ENCODE peak calls at places on chromosomes 16 and 17, in eight cellular contexts. B, F, D, Q, Z, T, M and G are unnamed samples.

GRCh38 chr17:73267648-73268537 is 6.2 kb upstream of the CPSF4L start:
- DNase-seq in B (no peak), F (no peak), D (no peak), Q (no peak), Z (no peak), T (no peak), M (no peak), G (no peak)

GRCh38 chr16:67667817-67668494 is 1.3 kb downstream of the C16orf86 start:
- DNase-seq in B (peak; percentile 91), F (peak; percentile 93), D (peak; percentile 83), Q (peak; percentile 92), Z (peak; percentile 59), T (peak; percentile 88), M (peak; percentile 82), G (peak; percentile 90)

GRCh38 chr17:12634789-12635414 is 30.8 kb upstream of the MYOCD start:
- DNase-seq in B (no peak), F (no peak), D (no peak), Q (no peak), Z (no peak), T (no peak), M (no peak), G (no peak)

GRCh38 chr17:46020023-46020735 is 21.1 kb downstream of the STH start:
- DNase-seq in B (no peak), F (no peak), D (no peak), Q (no peak), Z (no peak), T (no peak), M (no peak), G (no peak)

GRCh38 chr17:50949128-50950001 is 83.2 kb upstream of the TOB1 start:
- DNase-seq in B (no peak), F (no peak), D (no peak), Q (no peak), Z (no peak), T (no peak), M (no peak), G (no peak)

GRCh38 chr17:49495842-49496182 is 719 bp downstream of the NGFR start:
- DNase-seq in B (no peak), F (no peak), D (no peak), Q (no peak), Z (no peak), T (no peak), M (no peak), G (no peak)

GRCh38 chr16:24820522-24820921 is 25.2 kb upstream of the SLC5A11 start:
- DNase-seq in B (no peak), F (no peak), D (no peak), Q (peak; percentile 56), Z (no peak), T (no peak), M (no peak), G (no peak)

GRCh38 chr17:17576772-17577234 is 14.7 kb downstream of the PEMT start:
- DNase-seq in B (no peak), F (no peak), D (no peak), Q (no peak), Z (no peak), T (no peak), M (no peak), G (no peak)

GRCh38 chr17:15289285-15290185 is 24.4 kb upstream of the PMP22 start:
- DNase-seq in B (peak; percentile 39), F (no peak), D (no peak), Q (peak; percentile 74), Z (no peak), T (no peak), M (no peak), G (no peak)

GRCh38 chr16:57813466-57813865 is 11.2 kb upstream of the KIFC3 start:
- DNase-seq in B (no peak), F (no peak), D (no peak), Q (no peak), Z (no peak), T (no peak), M (no peak), G (no peak)

GRCh38 chr17:1164935-1165556 is 14.7 kb downstream of the ABR start:
- DNase-seq in B (no peak), F (no peak), D (no peak), Q (no peak), Z (no peak), T (no peak), M (peak; percentile 64), G (no peak)

GRCh38 chr16:67917852-67918236 is 13.8 kb downstream of the CTRL start:
- DNase-seq in B (peak; percentile 39), F (no peak), D (no peak), Q (peak; percentile 87), Z (no peak), T (no peak), M (no peak), G (peak; percentile 67)

GRCh38 chr17:72164340-72164739 is 43.5 kb downstream of the SOX9 start:
- DNase-seq in B (no peak), F (no peak), D (no peak), Q (peak; percentile 9), Z (no peak), T (no peak), M (no peak), G (no peak)

GRCh38 chr16:66097746-66098145 is 268.7 kb upstream of the CDH5 start:
- DNase-seq in B (no peak), F (no peak), D (no peak), Q (no peak), Z (no peak), T (no peak), M (no peak), G (no peak)

GRCh38 chr16:48115299-48115698 is 40.5 kb downstream of the ABCC12 start:
- DNase-seq in B (no peak), F (no peak), D (no peak), Q (no peak), Z (no peak), T (no peak), M (no peak), G (no peak)

GRCh38 chr16:48112603-48113400 is 43.0 kb downstream of the ABCC12 start:
- DNase-seq in B (no peak), F (no peak), D (no peak), Q (no peak), Z (no peak), T (no peak), M (peak; percentile 43), G (no peak)

GRCh38 chr16:48114410-48114809 is 41.4 kb downstream of the ABCC12 start:
- DNase-seq in B (no peak), F (no peak), D (no peak), Q (no peak), Z (no peak), T (no peak), M (no peak), G (no peak)

GRCh38 chr16:48110982-48111381 is 44.8 kb downstream of the ABCC12 start:
- DNase-seq in B (no peak), F (no peak), D (no peak), Q (no peak), Z (no peak), T (no peak), M (no peak), G (no peak)

DNA sequence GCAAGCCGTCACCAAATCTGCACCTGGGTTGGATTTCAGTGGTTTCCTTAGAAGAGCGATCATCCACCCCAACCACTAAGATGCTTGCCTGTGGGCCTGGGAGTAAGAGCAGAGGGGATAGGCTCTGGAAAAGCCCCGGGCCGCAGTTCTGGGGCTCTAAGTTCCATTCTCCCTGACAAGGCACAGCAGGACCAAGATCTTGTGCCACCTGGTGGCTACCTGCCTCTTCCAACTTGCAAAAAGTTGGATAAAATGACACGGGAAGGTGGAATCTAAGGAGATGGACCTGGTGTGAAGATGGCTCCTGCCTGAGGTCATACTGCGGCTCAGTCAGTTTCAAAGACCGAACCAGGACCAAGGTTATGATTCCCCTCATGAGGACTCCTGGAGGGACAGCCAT is 42.3 kb downstream of the ABCC12 start:
- DNase-seq in B (no peak), F (peak; percentile 54), D (no peak), Q (no peak), Z (no peak), T (no peak), M (no peak), G (no peak)
- TF ChIP-seq CTCF in B (no peak), F (peak; percentile 60), D (no peak), Q (no peak), Z (no peak), T (no peak), M (no peak), G (no peak)

DNA sequence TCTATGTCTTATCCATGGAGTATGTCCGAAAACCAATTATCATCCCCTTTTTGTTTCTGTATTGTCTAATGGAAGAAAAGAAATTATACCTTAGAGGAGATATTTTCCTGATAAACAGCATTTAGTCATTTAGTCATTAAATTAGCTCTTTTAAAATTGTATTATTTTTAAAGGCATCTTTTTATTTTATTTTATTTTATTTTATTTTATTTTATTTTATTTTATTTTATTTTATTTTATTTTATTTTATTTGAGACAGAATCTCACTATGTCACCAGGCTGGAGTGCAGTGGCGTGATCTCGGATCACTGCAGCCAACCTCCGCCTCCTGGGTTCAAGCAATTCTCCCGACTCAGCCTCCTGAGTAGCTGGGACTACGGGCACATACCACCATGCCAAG is 559.1 kb downstream of the CDH13 start:
- DNase-seq in B (no peak), F (no peak), D (no peak), Q (no peak), Z (no peak), T (no peak), M (no peak), G (no peak)
- TF ChIP-seq CTCF in B (no peak), F (no peak), D (no peak), Q (no peak), Z (no peak), T (no peak), M (no peak), G (no peak)

DNA sequence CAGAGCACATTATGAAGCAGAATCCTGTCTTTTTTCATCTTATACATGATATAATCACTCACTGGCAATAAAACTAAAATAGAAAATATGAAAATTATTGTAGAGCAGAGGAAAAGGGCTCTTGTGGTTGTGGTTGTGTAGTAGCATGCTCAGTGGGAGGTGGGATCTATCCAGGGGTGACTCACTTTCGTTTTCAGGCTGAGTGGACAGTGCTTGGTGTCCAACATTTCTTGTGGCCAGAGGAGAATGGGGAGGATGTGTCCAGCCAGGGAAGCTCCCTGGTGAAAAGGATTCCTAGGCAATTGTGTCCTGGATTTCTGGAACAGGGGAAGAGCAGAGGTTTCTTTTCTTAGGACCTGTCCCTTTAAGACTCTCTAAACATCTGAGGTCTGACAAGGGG is 31.9 kb upstream of the CPHXL start:
- DNase-seq in B (peak; percentile 49), F (no peak), D (no peak), Q (peak; percentile 26), Z (no peak), T (no peak), M (no peak), G (no peak)
- TF ChIP-seq CTCF in B (no peak), F (no peak), D (no peak), Q (no peak), Z (no peak), T (no peak), M (no peak), G (no peak)

GRCh38 chr16:80846275-80847013 is 42.0 kb upstream of the CDYL2 start:
- DNase-seq in B (no peak), F (no peak), D (no peak), Q (no peak), Z (no peak), T (no peak), M (no peak), G (no peak)

DNA sequence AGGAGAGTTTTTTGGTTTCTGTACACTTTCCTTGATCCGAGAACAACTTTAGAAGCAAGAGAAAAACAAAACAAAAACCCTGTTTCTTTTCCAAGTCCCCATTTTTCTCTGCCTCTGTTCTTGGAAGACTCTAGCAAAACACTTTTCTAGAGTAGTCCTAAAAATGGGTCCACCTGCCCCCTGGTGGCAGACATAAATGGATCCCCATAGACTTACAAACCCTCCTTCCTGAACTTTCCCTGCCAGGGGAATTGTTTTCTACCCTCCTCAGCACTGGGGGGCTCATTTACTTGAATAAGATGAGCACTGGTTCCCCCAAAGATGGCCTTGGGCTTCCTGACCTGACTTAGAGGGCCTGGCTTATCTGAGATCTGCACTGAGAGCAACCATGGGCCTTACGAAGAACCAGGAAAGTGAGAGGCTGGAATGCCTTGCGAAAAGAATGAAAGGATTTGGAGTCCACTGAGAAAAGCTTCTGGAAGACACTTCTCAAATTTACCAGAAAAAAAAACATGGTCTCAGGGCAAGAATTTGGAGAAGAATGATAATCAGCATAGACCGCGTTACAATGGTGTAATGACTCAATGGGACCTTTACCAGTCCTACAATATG is 48.0 kb upstream of the CDYL2 start:
- DNase-seq in B (peak; percentile 24), F (peak; percentile 50), D (no peak), Q (peak; percentile 62), Z (no peak), T (no peak), M (no peak), G (no peak)
- TF ChIP-seq CTCF in B (peak; percentile 32), F (peak; percentile 72), D (peak; percentile 40), Q (peak; percentile 59), Z (peak; percentile 51), T (no peak), M (peak; percentile 31), G (no peak)